ENCODE peak calls at places on chromosomes 6 and 20, in four cellular contexts. P is neural progenitor cell, E is lower leg skin, H is H9. O is an unnamed sample.

GRCh38 chr6:142207265-142207877 is 60.3 kb downstream of the VTA1 start:
- DNase-seq in E (no peak), H (peak; percentile 72), P (peak; percentile 78), O (no peak)

GRCh38 chr6:13413906-13414555 is 73.4 kb downstream of the GFOD1 start:
- DNase-seq in H (no peak), P (peak; percentile 29), E (peak; percentile 87), O (no peak)

GRCh38 chr20:1341561-1342265 is 12.8 kb upstream of the SDCBP2 start:
- DNase-seq in P (no peak), E (no peak), H (peak; percentile 12), O (no peak)

GRCh38 chr6:37779111-37779800 is 40.3 kb upstream of the ZFAND3 start:
- DNase-seq in E (no peak), P (no peak), H (peak; percentile 36), O (no peak)

GRCh38 chr6:28673800-28674671 is 148.4 kb downstream of the GPX5 start:
- DNase-seq in E (no peak), H (peak; percentile 74), P (peak; percentile 76), O (no peak)

GRCh38 chr6:53456809-53457208 is 88.1 kb downstream of the GCLC start:
- DNase-seq in H (no peak), P (no peak), E (no peak), O (no peak)

GRCh38 chr20:18066421-18067333 is 9.0 kb upstream of the OVOL2 start:
- DNase-seq in E (peak; percentile 60), H (no peak), P (no peak), O (no peak)

GRCh38 chr20:53884859-53885654 is 185.3 kb downstream of the BCAS1 start:
- DNase-seq in E (peak; percentile 58), P (no peak), H (no peak), O (no peak)

DNA sequence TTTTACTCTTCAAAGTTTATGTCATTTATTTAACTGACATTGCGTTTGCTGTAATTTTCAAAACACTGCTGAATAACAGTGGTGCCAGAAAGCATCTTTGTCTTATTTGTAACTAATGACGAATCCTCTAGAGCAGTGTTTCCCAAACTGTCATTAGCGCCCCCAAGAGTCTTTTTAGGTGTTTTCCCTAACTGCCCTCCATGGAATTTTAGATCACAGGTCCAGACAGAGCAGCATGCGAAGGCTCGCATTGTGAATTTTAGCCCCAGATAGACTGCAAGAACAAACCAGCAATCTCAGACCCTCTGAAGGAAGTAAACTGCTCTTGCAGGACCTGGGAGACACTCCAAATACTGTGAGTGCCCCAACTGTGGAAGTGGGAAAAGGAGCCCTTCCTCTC is 2.3 kb upstream of the HUS1B start:
- DNase-seq in P (no peak), E (no peak), H (peak; percentile 35), O (no peak)
- TF ChIP-seq CTCF in P (peak; percentile 17), E (no peak), H (peak; percentile 50), O (no peak)

GRCh38 chr20:56626367-56627121 is 2.6 kb upstream of the TFAP2C start:
- DNase-seq in H (peak; percentile 82), E (peak; percentile 91), P (peak; percentile 89), O (no peak)
- TF ChIP-seq CTCF in H (peak; percentile 81), E (no peak), P (peak; percentile 76), O (peak; percentile 13)

DNA sequence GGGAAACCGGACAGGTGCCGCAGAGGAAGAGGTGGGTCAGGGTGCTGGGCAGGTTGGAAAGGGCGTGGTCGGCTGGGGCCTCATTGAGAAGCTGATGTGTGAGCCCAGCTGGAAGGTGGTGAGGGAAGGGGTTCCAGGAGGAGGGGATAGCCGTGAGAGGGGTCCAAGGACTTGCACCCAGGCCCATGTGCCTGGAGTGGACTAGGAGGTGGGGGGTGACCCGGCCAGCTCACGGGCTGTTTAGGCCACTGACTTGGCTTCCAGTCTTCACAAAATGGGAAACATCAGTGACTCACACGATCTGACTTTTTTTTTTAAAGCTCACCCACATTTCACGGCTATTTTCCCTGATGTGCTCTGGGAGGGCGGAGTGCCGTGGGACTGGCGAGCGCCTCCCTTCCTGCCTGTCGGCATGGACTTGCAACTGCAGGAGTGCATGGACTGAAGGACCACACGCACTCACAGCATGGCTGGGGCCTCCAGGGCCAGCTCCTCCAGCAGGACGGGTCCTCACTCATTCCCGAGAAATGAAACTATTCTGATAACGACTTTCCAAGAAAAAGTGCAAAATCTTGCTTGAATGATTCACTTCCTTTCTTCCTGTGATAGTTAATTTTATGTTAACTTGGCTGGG is 13.5 kb upstream of the PDE10A start:
- DNase-seq in E (no peak), H (peak; percentile 53), P (no peak), O (no peak)
- TF ChIP-seq CTCF in E (no peak), H (no peak), P (no peak), O (no peak)

GRCh38 chr6:76682842-76683241 is 610.4 kb upstream of the IMPG1 start:
- DNase-seq in P (peak; percentile 13), E (no peak), H (no peak), O (no peak)
- TF ChIP-seq CTCF in P (peak; percentile 62), E (no peak), H (peak; percentile 69), O (peak; percentile 44)

GRCh38 chr6:109508166-109508860 is 25.3 kb upstream of the ZBTB24 start:
- DNase-seq in E (no peak), H (no peak), P (peak; percentile 80), O (no peak)
- TF ChIP-seq CTCF in E (no peak), H (no peak), P (no peak), O (no peak)

GRCh38 chr6:10463491-10464481 is 48.9 kb upstream of the TFAP2A start:
- DNase-seq in E (no peak), H (no peak), P (no peak), O (no peak)

GRCh38 chr6:10460096-10460495 is 45.2 kb upstream of the TFAP2A start:
- DNase-seq in P (no peak), E (no peak), H (no peak), O (no peak)

GRCh38 chr6:10461850-10462249 is 47.0 kb upstream of the TFAP2A start:
- DNase-seq in H (no peak), P (no peak), E (no peak), O (no peak)

GRCh38 chr6:10463040-10463439 is 48.2 kb upstream of the TFAP2A start:
- DNase-seq in P (no peak), E (no peak), H (no peak), O (no peak)

DNA sequence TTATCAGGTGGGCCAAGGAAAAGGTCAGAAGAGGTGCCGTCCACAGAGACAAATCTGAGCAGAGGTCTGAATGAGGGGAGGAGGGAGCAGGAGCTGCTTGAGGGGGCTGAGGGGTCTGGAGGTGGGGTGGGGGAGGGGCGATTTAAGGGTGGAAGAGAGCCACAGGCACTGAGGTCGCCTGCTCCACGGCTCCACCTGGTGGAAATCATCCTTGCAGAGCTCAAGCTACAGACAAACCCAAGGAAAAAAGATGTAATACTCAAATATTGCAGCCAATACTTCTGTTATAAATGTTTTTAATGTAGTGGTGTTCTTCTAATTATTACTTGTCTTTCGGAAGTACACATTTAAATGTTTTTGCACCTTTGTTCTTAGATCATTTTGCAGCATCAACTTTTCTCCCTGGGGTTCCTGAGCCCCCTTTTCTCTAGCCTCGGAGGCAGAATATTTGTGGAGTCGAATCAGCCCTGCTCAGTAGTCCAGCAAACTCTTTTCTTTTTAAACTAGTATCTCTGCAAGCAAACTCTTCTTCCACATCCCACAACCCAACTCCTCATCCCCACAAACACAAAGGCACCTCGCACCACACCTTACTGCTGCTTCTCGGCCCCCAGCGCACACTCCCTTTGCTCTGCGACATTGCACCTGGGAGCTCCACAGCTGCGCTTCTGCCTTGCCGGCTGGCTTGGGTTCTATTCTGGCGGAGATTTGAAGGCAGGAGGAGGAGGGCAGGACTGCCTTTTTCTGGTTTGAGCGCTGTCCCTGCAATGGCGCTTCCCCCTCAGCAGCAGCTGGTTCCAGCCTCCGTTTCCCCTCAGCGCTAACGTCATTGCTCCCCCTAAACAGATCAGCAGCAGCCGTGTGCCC is 51.0 kb upstream of the TFAP2A start:
- DNase-seq in P (peak; percentile 84), H (peak; percentile 82), E (no peak), O (no peak)
- TF ChIP-seq CTCF in P (peak; percentile 66), H (peak; percentile 85), E (no peak), O (peak; percentile 31)

DNA sequence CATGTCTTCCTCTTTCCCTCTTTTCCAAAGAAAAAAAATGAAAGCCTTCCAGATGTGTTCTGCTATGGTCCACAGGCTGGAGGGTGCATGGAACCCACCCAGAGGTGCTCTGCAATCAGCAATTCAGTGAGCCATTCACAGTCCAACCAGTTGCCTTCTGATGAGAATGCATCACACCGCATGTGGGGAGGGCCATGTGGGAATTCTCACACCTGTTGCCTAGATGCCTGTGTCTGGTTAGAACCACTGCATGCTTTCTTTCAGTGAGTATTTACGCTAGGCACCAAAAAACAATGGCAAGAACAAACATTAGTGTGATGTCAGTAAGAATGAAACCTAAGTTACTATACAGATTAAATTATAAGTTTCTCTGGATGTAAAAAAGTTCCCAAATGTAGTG is 311.6 kb upstream of the CDYL start:
- DNase-seq in H (no peak), P (no peak), E (no peak), O (no peak)
- TF ChIP-seq CTCF in H (no peak), P (no peak), E (no peak), O (no peak)

GRCh38 chr6:21332077-21332476 is 261.5 kb upstream of the SOX4 start:
- DNase-seq in P (no peak), H (no peak), E (no peak), O (no peak)
- TF ChIP-seq CTCF in P (no peak), H (peak; percentile 30), E (no peak), O (no peak)

GRCh38 chr20:46251211-46251673 is 57.1 kb downstream of the CDH22 start:
- DNase-seq in E (no peak), H (peak; percentile 55), P (peak; percentile 83), O (no peak)

GRCh38 chr20:46253391-46253790 is 54.9 kb downstream of the CDH22 start:
- DNase-seq in H (peak; percentile 63), P (peak; percentile 64), E (no peak), O (peak; percentile 47)

GRCh38 chr20:46249671-46250070 is 58.6 kb downstream of the CDH22 start:
- DNase-seq in H (no peak), E (no peak), P (no peak), O (no peak)

GRCh38 chr20:46250772-46251171 is 57.5 kb downstream of the CDH22 start:
- DNase-seq in P (no peak), E (no peak), H (no peak), O (no peak)

DNA sequence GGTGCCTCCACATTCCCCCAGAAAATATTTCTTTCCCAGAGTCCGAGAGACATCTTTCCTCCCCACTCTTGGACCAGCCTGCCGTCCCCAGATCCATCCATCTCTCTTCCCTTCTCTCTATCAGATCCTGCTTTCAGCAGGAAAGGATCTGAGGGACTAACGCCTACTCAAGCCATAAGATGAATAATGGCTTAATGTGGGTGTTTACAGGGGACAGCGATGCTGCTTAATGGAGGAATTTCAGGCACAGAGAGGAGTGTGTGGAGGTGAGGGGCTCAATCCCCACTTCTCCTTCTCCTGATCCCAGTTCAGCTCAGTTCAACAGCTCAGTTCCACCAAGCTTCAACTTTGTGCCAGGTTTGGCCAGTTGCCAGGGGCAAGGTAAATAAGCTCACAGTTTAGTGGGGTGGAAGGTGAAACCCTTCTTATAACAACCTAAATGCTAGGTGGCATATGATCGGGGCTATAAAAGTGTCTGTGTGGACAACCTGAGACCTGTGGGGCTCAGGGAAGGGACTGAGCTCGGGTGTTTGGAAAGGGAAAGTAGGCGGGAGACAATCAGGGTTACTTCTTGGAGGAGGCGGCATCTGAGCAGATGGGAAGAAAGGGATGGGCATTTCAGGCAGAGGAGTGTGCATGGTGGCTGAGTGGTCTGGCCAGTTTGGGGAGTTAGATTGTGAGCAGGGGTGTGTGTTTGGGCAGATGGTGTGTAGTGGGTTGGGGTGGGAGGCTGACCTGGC is 55.8 kb downstream of the CDH22 start:
- DNase-seq in H (no peak), P (no peak), E (no peak), O (no peak)
- TF ChIP-seq CTCF in H (no peak), P (no peak), E (no peak), O (no peak)

GRCh38 chr6:104629826-104630225 is 229.9 kb downstream of the HACE1 start:
- DNase-seq in P (no peak), E (no peak), H (no peak), O (no peak)
- TF ChIP-seq CTCF in P (no peak), E (no peak), H (no peak), O (no peak)

O was measured in D721Med.